ENCODE peak calls at places on chromosomes 12 and 14, in ten cellular contexts. D, G, W, V, A, Q, K, P, I and F are unnamed samples.

GRCh38 chr14:52885230-52885629 is 65.6 kb downstream of the FERMT2 start:
- DNase-seq in Q (no peak), G (no peak), V (no peak), W (no peak), A (no peak), P (no peak), K (no peak), I (no peak), D (no peak), F (no peak)

GRCh38 chr12:47591795-47592194 is 114.0 kb downstream of the RPAP3 start:
- DNase-seq in W (no peak), V (no peak), I (no peak), A (no peak), K (no peak), P (no peak), G (no peak), Q (no peak), D (no peak), F (no peak)

GRCh38 chr12:113868365-113868764 is 97.8 kb downstream of the RBM19 start:
- DNase-seq in I (no peak), P (no peak), Q (no peak), G (no peak), A (no peak), W (no peak), V (no peak), D (no peak), K (no peak), F (no peak)

GRCh38 chr12:122979908-122980191 is 631 bp upstream of the ARL6IP4 start:
- DNase-seq in D (no peak), I (no peak), P (no peak), Q (no peak), A (no peak), V (no peak), K (no peak), W (no peak), G (no peak), F (no peak)

GRCh38 chr12:96136720-96137378 is 57.3 kb upstream of the ELK3 start:
- DNase-seq in K (no peak), W (no peak), P (no peak), I (no peak), D (no peak), G (no peak), Q (no peak), V (no peak), A (no peak), F (no peak)

GRCh38 chr12:74820324-74820723 is 282.7 kb downstream of the ATXN7L3B start:
- DNase-seq in V (no peak), K (no peak), Q (no peak), P (no peak), D (no peak), A (peak; percentile 44), G (no peak), I (no peak), W (no peak), F (no peak)

GRCh38 chr12:121582583-121583333 is 1.9 kb upstream of the KDM2B start:
- DNase-seq in P (no peak), W (no peak), K (peak; percentile 23), I (no peak), D (no peak), A (no peak), V (no peak), G (no peak), Q (no peak), F (no peak)

GRCh38 chr14:90554341-90554740 is 157.5 kb downstream of the CALM1 start:
- DNase-seq in I (no peak), P (no peak), D (peak; percentile 71), W (no peak), Q (no peak), V (peak; percentile 79), K (peak; percentile 84), A (no peak), G (no peak), F (no peak)

GRCh38 chr12:132161796-132162507 is 17.7 kb downstream of the NOC4L start:
- DNase-seq in V (no peak), A (no peak), P (no peak), G (no peak), I (no peak), W (no peak), Q (no peak), D (no peak), K (no peak), F (no peak)

GRCh38 chr12:7039403-7039802 is 21.1 kb upstream of the C1S start:
- DNase-seq in G (no peak), D (no peak), I (no peak), Q (no peak), V (no peak), A (no peak), K (no peak), W (no peak), P (no peak), F (no peak)

GRCh38 chr14:68182492-68182891 is 362.9 kb downstream of the RAD51B start:
- DNase-seq in K (no peak), V (no peak), G (no peak), D (no peak), I (no peak), P (no peak), A (no peak), W (peak; percentile 16), Q (no peak), F (no peak)

GRCh38 chr12:67456281-67456918 is 187.2 kb downstream of the CAND1 start:
- DNase-seq in I (peak; percentile 52), P (no peak), K (peak; percentile 80), V (no peak), W (no peak), A (no peak), Q (no peak), G (no peak), D (no peak), F (peak; percentile 82)

GRCh38 chr14:64954491-64955240 is 12.1 kb upstream of the GPX2 start:
- DNase-seq in G (no peak), W (no peak), V (peak; percentile 40), A (no peak), Q (peak; percentile 56), P (peak; percentile 26), D (no peak), K (no peak), I (no peak), F (no peak)

GRCh38 chr12:113407931-113408585 is 4.4 kb upstream of the SDS start:
- DNase-seq in W (no peak), K (no peak), D (no peak), V (no peak), G (no peak), I (no peak), Q (no peak), A (no peak), P (no peak), F (peak; percentile 63)

GRCh38 chr12:76929499-76929898 is 50.7 kb upstream of the CSRP2 start:
- DNase-seq in A (no peak), Q (no peak), W (no peak), K (no peak), G (no peak), I (no peak), D (no peak), P (no peak), V (no peak), F (no peak)

GRCh38 chr12:76922821-76923315 is 44.0 kb upstream of the CSRP2 start:
- DNase-seq in D (no peak), Q (no peak), G (no peak), W (no peak), K (no peak), P (no peak), V (no peak), A (no peak), I (no peak), F (no peak)

GRCh38 chr12:76921891-76922664 is 43.3 kb upstream of the CSRP2 start:
- DNase-seq in A (no peak), P (no peak), V (no peak), K (no peak), G (no peak), I (no peak), Q (no peak), D (no peak), W (no peak), F (no peak)

GRCh38 chr12:76927170-76927784 is 48.5 kb upstream of the CSRP2 start:
- DNase-seq in K (no peak), P (no peak), Q (no peak), A (peak; percentile 46), I (no peak), D (peak; percentile 11), W (peak; percentile 26), V (no peak), G (peak; percentile 27), F (peak; percentile 22)
- TF ChIP-seq POLR2A in K (no peak), P (no peak), Q (no peak), A (no peak), I (no peak), D (no peak), W (no peak), V (no peak), G (no peak), F (no peak)

GRCh38 chr12:508145-508544 is 48.4 kb downstream of the B4GALNT3 start:
- DNase-seq in I (no peak), V (no peak), P (no peak), Q (peak; percentile 49), D (no peak), A (no peak), W (no peak), G (no peak), K (no peak), F (peak; percentile 2)

GRCh38 chr12:503111-503761 is 43.5 kb downstream of the B4GALNT3 start:
- DNase-seq in I (no peak), V (no peak), W (no peak), D (peak; percentile 76), P (no peak), K (peak; percentile 16), Q (peak; percentile 81), G (peak; percentile 59), A (no peak), F (peak; percentile 2)

GRCh38 chr12:507261-507853 is 47.6 kb downstream of the B4GALNT3 start:
- DNase-seq in V (no peak), D (no peak), Q (peak; percentile 74), W (no peak), G (no peak), I (no peak), A (no peak), K (no peak), P (no peak), F (no peak)

GRCh38 chr12:501722-502447 is 42.1 kb downstream of the B4GALNT3 start:
- DNase-seq in A (no peak), G (no peak), P (no peak), I (no peak), V (no peak), D (no peak), K (no peak), Q (peak; percentile 68), W (no peak), F (no peak)

GRCh38 chr12:505221-505620 is 45.5 kb downstream of the B4GALNT3 start:
- DNase-seq in Q (peak; percentile 57), W (no peak), P (no peak), G (no peak), I (no peak), K (no peak), A (no peak), V (no peak), D (no peak), F (no peak)
- TF ChIP-seq POLR2A in Q (no peak), W (no peak), P (no peak), G (no peak), I (no peak), K (no peak), A (no peak), V (no peak), D (no peak), F (no peak)

GRCh38 chr12:46367351-46368029 is 5.1 kb downstream of the SLC38A2 start:
- DNase-seq in P (no peak), W (no peak), K (no peak), I (no peak), G (no peak), A (no peak), V (no peak), D (no peak), Q (no peak), F (no peak)
- TF ChIP-seq POLR2A in P (no peak), W (no peak), K (no peak), I (no peak), G (no peak), A (no peak), V (no peak), D (no peak), Q (no peak), F (peak; percentile 6)

GRCh38 chr14:81447018-81447770 is 47.1 kb upstream of the STON2 start:
- DNase-seq in W (no peak), V (no peak), I (no peak), P (no peak), D (no peak), K (no peak), G (no peak), A (no peak), Q (no peak), F (no peak)
- TF ChIP-seq POLR2A in W (no peak), V (no peak), I (no peak), P (no peak), D (no peak), K (no peak), G (no peak), A (no peak), Q (no peak), F (no peak)